ENCODE peak calls at places on chromosomes 13 and 19, in four cellular contexts. Y is hepatic stellate cell, Q is mammary epithelial cell, O is omental fat pad. K is an unnamed sample.

GRCh38 chr19:39352549-39353285 is 10.5 kb downstream of the SAMD4B start:
- DNase-seq in Y (no peak), Q (no peak), O (no peak), K (no peak)

GRCh38 chr13:110045202-110045601 is 258.8 kb upstream of the IRS2 start:
- DNase-seq in Q (no peak), O (no peak), Y (no peak), K (no peak)

GRCh38 chr19:18929311-18929710 is 9.8 kb downstream of the DDX49 start:
- DNase-seq in Q (no peak), O (no peak), Y (no peak), K (no peak)

GRCh38 chr19:36136975-36137686 is 2.7 kb upstream of the CAPNS1 start:
- DNase-seq in O (no peak), Q (peak), Y (peak), K (no peak)

GRCh38 chr19:45889210-45889885 is 3.4 kb upstream of the IRF2BP1 start:
- DNase-seq in O (no peak), Y (no peak), Q (no peak), K (no peak)

GRCh38 chr19:40663712-40664692 is 26.4 kb downstream of the NUMBL start:
- DNase-seq in Q (no peak), Y (peak), O (peak), K (peak)

GRCh38 chr13:73672492-73672891 is 461.7 kb downstream of the KLF12 start:
- DNase-seq in Y (no peak), Q (peak), O (no peak), K (no peak)

GRCh38 chr13:49670828-49671227 is 20.5 kb downstream of the EBPL start:
- DNase-seq in Y (no peak), O (no peak), Q (no peak), K (no peak)

GRCh38 chr13:36880961-36881360 is 39.1 kb downstream of the SMAD9 start:
- DNase-seq in O (no peak), Y (peak), Q (no peak), K (no peak)

GRCh38 chr19:41575998-41576397 is at the start of gene CEACAM21:
- DNase-seq in Y (no peak), O (no peak), Q (no peak), K (peak)

GRCh38 chr13:85693889-85694511 is 105.2 kb downstream of the SLITRK6 start:
- DNase-seq in O (no peak), Y (peak), Q (no peak), K (no peak)

GRCh38 chr13:106063591-106064308 is 471.7 kb downstream of the EFNB2 start:
- DNase-seq in Q (peak), Y (peak), O (no peak), K (no peak)

GRCh38 chr19:39696418-39696817 is 7.9 kb upstream of the LGALS14 start:
- DNase-seq in Q (peak), O (no peak), Y (no peak), K (no peak)

GRCh38 chr13:25037057-25037813 is 58.7 kb upstream of the PABPC3 start:
- DNase-seq in Q (peak), O (no peak), Y (peak), K (peak)

GRCh38 chr13:32783067-32783466 is 196.8 kb downstream of the PDS5B start:
- DNase-seq in O (no peak), Q (peak), Y (no peak), K (no peak)

GRCh38 chr13:111622051-111622531 is 301.6 kb downstream of the TEX29 start:
- DNase-seq in O (no peak), Y (no peak), Q (no peak), K (no peak)

K was measured in memory B cell.